ENCODE peak calls at places on chromosomes 4 and X, in nine cellular contexts. C is kidney epithelial cell; U is activated CD4-positive, alpha-beta T cell treated with anti-CD3 and anti-CD28 coated beads, Interleukin-2, amount 10 ng/mL, durations not matched to agents 7 days and 5 days; G is amniotic stem cell; Z is KBM-7; Q is EL; J is left colon; M is stromal cell of bone marrow; V is hippocampal formation. T is an unnamed sample.

GRCh38 chr4:88291003-88291402 is 6.6 kb upstream of the PPM1K start:
- DNase-seq in C (no peak), U (no peak), G (no peak), Z (no peak), Q (no peak), J (no peak), M (peak; percentile 6), V (no peak), T (no peak)

GRCh38 chr4:141614878-141615586 is 21.4 kb upstream of the IL15 start:
- DNase-seq in C (no peak), U (no peak), G (no peak), Z (no peak), Q (no peak), J (no peak), M (no peak), V (no peak), T (no peak)

GRCh38 chr4:100721077-100721476 is 203.3 kb upstream of the EMCN start:
- DNase-seq in C (no peak), U (no peak), G (no peak), Z (no peak), Q (no peak), J (no peak), M (no peak), V (no peak), T (no peak)

GRCh38 chr4:74032064-74032463 is 6.4 kb downstream of the CXCL3 start:
- DNase-seq in C (no peak), U (no peak), G (no peak), Z (no peak), Q (peak; percentile 45), J (no peak), M (no peak), V (no peak), T (no peak)

GRCh38 chr4:6619466-6620255 is 20.8 kb upstream of the MRFAP1 start:
- DNase-seq in C (no peak), U (no peak), G (no peak), Z (no peak), Q (no peak), J (no peak), M (no peak), V (no peak), T (no peak)

GRCh38 chr4:114015444-114015899 is 36.0 kb upstream of the ARSJ start:
- DNase-seq in C (peak; percentile 95), U (no peak), G (peak; percentile 71), Z (no peak), Q (peak; percentile 99), J (no peak), M (peak; percentile 98), V (no peak), T (no peak)

GRCh38 chrX:69237228-69237627 is 72.0 kb upstream of the PJA1 start:
- DNase-seq in C (no peak), U (no peak), G (no peak), Z (no peak), Q (no peak), J (no peak), M (no peak), V (no peak), T (no peak)

GRCh38 chr4:182803235-182803634 is 114.0 kb downstream of the DCTD start:
- DNase-seq in C (no peak), U (no peak), G (no peak), Z (no peak), Q (no peak), J (no peak), M (no peak), V (no peak), T (no peak)